ENCODE peak calls at places on chromosome 12, in ten cellular contexts. One of them, this sample, is unnamed.

GRCh38 chr12:111339306-111339938 is 29.5 kb downstream of the PHETA1 start:
- DNase-seq in kidney tubule cell: no peak
- DNase-seq in hypothalamus: no peak
- DNase-seq in ovary: no peak
- DNase-seq in COR-L47: no peak
- DNase-seq in NCI-H460: no peak
- DNase-seq in AML-193: no peak
- DNase-seq in GM12891: no peak
- DNase-seq in HEK293T: no peak
- DNase-seq in RPMI7951: no peak
- DNase-seq in this sample: no peak

GRCh38 chr12:112344220-112344619 is 38.0 kb downstream of the HECTD4 start:
- DNase-seq in ovary: no peak
- DNase-seq in kidney tubule cell: no peak
- DNase-seq in HEK293T: no peak
- DNase-seq in NCI-H460: no peak
- DNase-seq in RPMI7951: no peak
- DNase-seq in COR-L47: no peak
- DNase-seq in AML-193: no peak
- DNase-seq in GM12891: no peak
- DNase-seq in hypothalamus: no peak
- DNase-seq in this sample: no peak

GRCh38 chr12:131219173-131220006 is 265.7 kb downstream of the ADGRD1 start:
- DNase-seq in COR-L47: no peak
- DNase-seq in GM12891: no peak
- DNase-seq in HEK293T: no peak
- DNase-seq in ovary: no peak
- DNase-seq in hypothalamus: no peak
- DNase-seq in kidney tubule cell: no peak
- DNase-seq in AML-193: no peak
- DNase-seq in RPMI7951: no peak
- DNase-seq in NCI-H460: no peak
- DNase-seq in this sample: no peak

GRCh38 chr12:90038290-90038689 is 329.7 kb upstream of the ATP2B1 start:
- DNase-seq in NCI-H460: no peak
- DNase-seq in kidney tubule cell: no peak
- DNase-seq in GM12891: no peak
- DNase-seq in HEK293T: no peak
- DNase-seq in COR-L47: no peak
- DNase-seq in ovary: no peak
- DNase-seq in RPMI7951: no peak
- DNase-seq in hypothalamus: no peak
- DNase-seq in AML-193: no peak
- DNase-seq in this sample: no peak

GRCh38 chr12:3076730-3077571 is at the start of gene TSPAN9:
- DNase-seq in NCI-H460: peak; percentile 35
- DNase-seq in AML-193: peak; percentile 2
- DNase-seq in RPMI7951: peak; percentile 85
- DNase-seq in GM12891: peak; percentile 88
- DNase-seq in hypothalamus: peak; percentile 15
- DNase-seq in kidney tubule cell: peak; percentile 73
- DNase-seq in ovary: peak; percentile 83
- DNase-seq in COR-L47: no peak
- DNase-seq in HEK293T: peak; percentile 91
- DNase-seq in this sample: peak; percentile 70

GRCh38 chr12:13093191-13093849 is 10.1 kb downstream of the GSG1 start:
- DNase-seq in AML-193: no peak
- DNase-seq in NCI-H460: no peak
- DNase-seq in hypothalamus: no peak
- DNase-seq in GM12891: no peak
- DNase-seq in kidney tubule cell: peak; percentile 70
- DNase-seq in ovary: no peak
- DNase-seq in HEK293T: peak; percentile 16
- DNase-seq in COR-L47: no peak
- DNase-seq in RPMI7951: no peak
- DNase-seq in this sample: no peak

GRCh38 chr12:115984607-115985006 is 292.9 kb downstream of the MED13L start:
- DNase-seq in COR-L47: no peak
- DNase-seq in kidney tubule cell: no peak
- DNase-seq in NCI-H460: no peak
- DNase-seq in RPMI7951: no peak
- DNase-seq in HEK293T: no peak
- DNase-seq in ovary: no peak
- DNase-seq in hypothalamus: no peak
- DNase-seq in AML-193: no peak
- DNase-seq in GM12891: no peak
- DNase-seq in this sample: no peak

GRCh38 chr12:48973992-48974673 is 2.6 kb upstream of the WNT10B start:
- DNase-seq in COR-L47: no peak
- DNase-seq in RPMI7951: no peak
- DNase-seq in HEK293T: no peak
- DNase-seq in AML-193: no peak
- DNase-seq in GM12891: no peak
- DNase-seq in NCI-H460: no peak
- DNase-seq in ovary: no peak
- DNase-seq in hypothalamus: no peak
- DNase-seq in kidney tubule cell: no peak
- DNase-seq in this sample: peak; percentile 37

GRCh38 chr12:124509676-124510300 is 57.6 kb downstream of the NCOR2 start:
- DNase-seq in GM12891: no peak
- DNase-seq in kidney tubule cell: peak; percentile 76
- DNase-seq in AML-193: no peak
- DNase-seq in hypothalamus: peak; percentile 46
- DNase-seq in COR-L47: no peak
- DNase-seq in HEK293T: no peak
- DNase-seq in ovary: peak; percentile 74
- DNase-seq in RPMI7951: no peak
- DNase-seq in NCI-H460: no peak
- DNase-seq in this sample: peak; percentile 60

GRCh38 chr12:99334737-99335136 is 312.8 kb upstream of the GARIN6 start:
- DNase-seq in HEK293T: no peak
- DNase-seq in COR-L47: peak; percentile 53
- DNase-seq in hypothalamus: no peak
- DNase-seq in kidney tubule cell: no peak
- DNase-seq in GM12891: no peak
- DNase-seq in AML-193: no peak
- DNase-seq in RPMI7951: no peak
- DNase-seq in NCI-H460: no peak
- DNase-seq in ovary: no peak
- DNase-seq in this sample: no peak